ENCODE peak calls at places on chromosomes 11 and 22, in seven cellular contexts. B is SK-N-SH, Y is GM12878, E is K562, P is HepG2, R is H1, G is HCT116. A is an unnamed sample.

GRCh38 chr22:44335903-44336803 is 23.4 kb upstream of the SHISAL1 start:
- DNase-seq in B (no peak), Y (no peak), E (no peak), P (no peak), R (no peak), G (no peak), A (peak)

GRCh38 chr11:7577883-7578242 is 64.1 kb downstream of the PPFIBP2 start:
- DNase-seq in B (peak), Y (no peak), E (no peak), P (no peak), R (no peak), G (no peak), A (peak)

GRCh38 chr11:68724293-68724692 is 27.0 kb downstream of the TESMIN start:
- DNase-seq in B (no peak), Y (no peak), E (no peak), P (no peak), R (no peak), G (no peak), A (no peak)

GRCh38 chr11:62443390-62444201 is 24.8 kb downstream of the SCGB1A1 start:
- DNase-seq in B (peak), Y (no peak), E (no peak), P (no peak), R (no peak), G (no peak), A (no peak)

GRCh38 chr11:120873966-120874365 is 149.9 kb upstream of the TBCEL start:
- DNase-seq in B (no peak), Y (no peak), E (no peak), P (no peak), R (no peak), G (no peak), A (no peak)

GRCh38 chr11:33532720-33533119 is 167.9 kb downstream of the C11orf91 start:
- DNase-seq in B (no peak), Y (no peak), E (no peak), P (no peak), R (no peak), G (no peak), A (no peak)

GRCh38 chr22:26568207-26568706 is 21.7 kb downstream of the TPST2 start:
- DNase-seq in B (no peak), Y (no peak), E (no peak), P (no peak), R (no peak), G (no peak), A (no peak)

GRCh38 chr11:112590778-112591177 is 330.1 kb upstream of the PLET1 start:
- DNase-seq in B (no peak), Y (no peak), E (no peak), P (no peak), R (no peak), G (no peak), A (no peak)

GRCh38 chr22:31049815-31050420 is 31.2 kb upstream of the SMTN start:
- DNase-seq in B (no peak), Y (no peak), E (no peak), P (no peak), R (no peak), G (no peak), A (no peak)

GRCh38 chr22:45972091-45972867 is 4.7 kb downstream of the WNT7B start:
- DNase-seq in B (peak), Y (no peak), E (no peak), P (no peak), R (no peak), G (no peak), A (no peak)

DNA sequence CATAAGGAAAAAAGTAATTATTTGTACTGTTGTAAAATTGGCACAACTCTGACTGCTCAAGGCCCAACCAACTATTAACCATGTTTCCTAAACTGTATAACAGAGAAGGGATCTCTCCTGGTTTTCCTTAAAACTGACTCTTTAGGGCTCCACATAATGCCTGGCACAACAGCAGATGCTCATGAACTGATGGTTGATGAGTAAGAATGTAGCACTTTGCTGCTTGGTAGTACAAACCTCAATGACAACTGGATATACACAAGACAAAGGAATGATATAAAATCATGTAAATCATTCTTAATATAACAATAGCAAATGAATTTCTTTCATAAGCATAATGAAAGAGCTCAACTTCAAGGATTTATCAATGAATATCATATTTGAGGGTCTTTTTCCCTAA is 11.7 kb downstream of the MSANTD2 start:
- DNase-seq in B (no peak), Y (no peak), E (no peak), P (no peak), R (no peak), G (no peak), A (no peak)
- TF ChIP-seq JUND in B (no peak), Y (no peak), E (no peak), P (no peak), R (no peak), G (no peak), A (no peak)

GRCh38 chr11:115180272-115180671 is 323.9 kb downstream of the CADM1 start:
- DNase-seq in B (no peak), Y (no peak), E (no peak), P (no peak), R (no peak), G (no peak), A (no peak)
- TF ChIP-seq JUND in B (no peak), Y (no peak), E (no peak), P (no peak), R (no peak), G (no peak), A (no peak)

DNA sequence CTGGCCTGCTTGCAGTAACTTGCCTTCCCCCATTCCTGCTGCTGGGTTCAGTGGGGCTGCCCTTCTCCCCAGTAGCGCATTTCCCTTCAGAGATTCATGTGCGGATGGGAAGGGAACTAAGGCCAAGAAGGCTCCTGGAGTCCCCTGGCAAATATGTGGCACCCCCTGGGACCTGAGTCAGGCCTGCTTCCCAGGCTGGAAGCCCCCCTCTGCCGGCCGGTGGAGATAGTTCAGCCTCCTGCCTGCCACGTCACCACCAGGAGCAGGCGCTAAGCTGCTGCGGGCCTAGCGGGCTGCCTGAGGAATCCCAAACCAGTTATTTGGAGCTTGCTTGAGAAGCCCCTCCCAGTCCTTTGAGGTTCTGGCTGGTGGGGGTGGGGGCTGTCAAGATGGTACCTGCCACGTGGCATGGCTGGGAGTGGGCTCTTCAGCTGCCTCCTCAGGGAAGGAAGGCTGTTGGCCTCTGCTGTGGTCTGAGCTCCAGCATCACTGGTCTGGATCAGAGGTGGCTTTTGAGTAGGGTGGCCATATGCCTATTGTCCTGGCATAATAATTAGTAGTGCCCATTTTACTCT is 2.0 kb downstream of the SERPINH1 start:
- DNase-seq in B (no peak), Y (no peak), E (peak), P (peak), R (peak), G (no peak), A (no peak)
- TF ChIP-seq JUND in B (no peak), Y (no peak), E (peak), P (no peak), R (peak), G (no peak), A (no peak)

GRCh38 chr11:119700536-119701346 is 28.3 kb downstream of the NECTIN1 start:
- DNase-seq in B (no peak), Y (no peak), E (no peak), P (peak), R (no peak), G (no peak), A (no peak)

GRCh38 chr11:119701591-119702260 is 27.3 kb downstream of the NECTIN1 start:
- DNase-seq in B (peak), Y (no peak), E (no peak), P (no peak), R (no peak), G (no peak), A (no peak)

GRCh38 chr11:119704849-119705248 is 24.2 kb downstream of the NECTIN1 start:
- DNase-seq in B (no peak), Y (no peak), E (peak), P (no peak), R (no peak), G (no peak), A (no peak)

GRCh38 chr11:119700030-119700429 is 29.0 kb downstream of the NECTIN1 start:
- DNase-seq in B (no peak), Y (no peak), E (no peak), P (no peak), R (no peak), G (no peak), A (no peak)

DNA sequence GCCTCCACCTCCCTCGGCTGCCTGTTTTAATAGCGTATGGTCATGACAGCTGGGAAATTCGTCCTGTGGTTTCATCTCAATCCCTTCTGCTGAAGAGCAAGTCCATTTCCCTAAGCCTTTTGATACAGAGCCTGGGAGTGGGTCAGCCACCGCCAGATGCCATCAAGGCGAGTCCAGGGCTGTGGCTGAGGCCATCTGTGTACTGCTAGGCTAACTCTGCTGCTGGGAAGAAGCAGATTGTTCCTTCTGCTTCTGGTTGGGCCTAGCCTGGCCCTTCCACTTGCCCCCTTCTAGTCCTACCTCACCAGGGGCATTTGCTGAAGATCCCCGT is 26.8 kb downstream of the NECTIN1 start:
- DNase-seq in B (peak), Y (no peak), E (no peak), P (no peak), R (no peak), G (no peak), A (no peak)
- TF ChIP-seq JUND in B (no peak), Y (no peak), E (no peak), P (no peak), R (no peak), G (no peak), A (no peak)

A was measured in T47D.